ENCODE peak calls at places on chromosomes 11 and 22, in five cellular contexts. Q is neuronal stem cell, Y is H1, F is mesenchymal stem cell, E is trophoblast cell. X is an unnamed sample.

GRCh38 chr22:46376908-46377565 is 41.5 kb downstream of the TRMU start:
- DNase-seq in Q (no peak), Y (no peak), E (no peak), F (no peak), X (no peak)

GRCh38 chr11:108009497-108010360 is 1.0 kb downstream of the CUL5 start:
- DNase-seq in Y (no peak), Q (no peak), F (peak; percentile 41), E (peak; percentile 32), X (no peak)

GRCh38 chr11:69327741-69328191 is 33.8 kb downstream of the MYEOV start:
- DNase-seq in Y (no peak), E (no peak), F (no peak), Q (no peak), X (peak; percentile 12)

GRCh38 chr11:66491315-66491935 is 11.2 kb downstream of the DPP3 start:
- DNase-seq in Q (no peak), Y (no peak), E (no peak), F (no peak), X (peak; percentile 74)

GRCh38 chr22:25282671-25283561 is 63.5 kb downstream of the CRYBB2 start:
- DNase-seq in E (no peak), F (no peak), Y (no peak), Q (peak; percentile 18), X (peak; percentile 78)

GRCh38 chr11:75659836-75660235 is 9.0 kb downstream of the MAP6 start:
- DNase-seq in Q (no peak), Y (no peak), F (no peak), E (no peak), X (no peak)

GRCh38 chr22:28984482-28985158 is 77.0 kb downstream of the C22orf31 start:
- DNase-seq in F (no peak), E (peak; percentile 88), Y (no peak), Q (no peak), X (no peak)

GRCh38 chr11:133064961-133065360 is 467.3 kb downstream of the OPCML start:
- DNase-seq in Y (no peak), E (no peak), F (no peak), Q (no peak), X (no peak)

GRCh38 chr11:101444164-101444563 is 139.6 kb downstream of the TRPC6 start:
- DNase-seq in F (no peak), E (no peak), Q (no peak), Y (no peak), X (no peak)

GRCh38 chr11:113505541-113506375 is 30.6 kb upstream of the DRD2 start:
- DNase-seq in Y (no peak), E (no peak), F (no peak), Q (no peak), X (peak; percentile 14)

GRCh38 chr11:107769189-107769588 is 57.3 kb upstream of the SLN start:
- DNase-seq in F (peak; percentile 77), Q (no peak), Y (no peak), E (peak; percentile 56), X (no peak)

GRCh38 chr11:118002010-118002540 is 15.9 kb downstream of the IL10RA start:
- DNase-seq in Y (no peak), E (no peak), Q (no peak), F (no peak), X (no peak)

GRCh38 chr11:72602250-72602904 is 71.8 kb downstream of the PDE2A start:
- DNase-seq in Y (no peak), E (no peak), F (no peak), Q (no peak), X (no peak)

GRCh38 chr22:42344391-42344861 is 74.0 kb upstream of the TCF20 start:
- DNase-seq in Y (no peak), E (no peak), Q (no peak), F (no peak), X (peak; percentile 76)

GRCh38 chr22:48181168-48181955 is 1418.9 kb downstream of the TBC1D22A start:
- DNase-seq in F (no peak), E (no peak), Q (no peak), Y (no peak), X (peak; percentile 12)

GRCh38 chr22:35661377-35661937 is 13.2 kb downstream of the APOL6 start:
- DNase-seq in Q (no peak), E (peak; percentile 46), Y (no peak), F (peak; percentile 49), X (no peak)

GRCh38 chr11:72216638-72217037 is at the start of gene FOLR2:
- DNase-seq in F (no peak), E (no peak), Y (no peak), Q (no peak), X (no peak)

GRCh38 chr11:45109400-45109799 is 37.0 kb upstream of the PRDM11 start:
- DNase-seq in E (no peak), Q (no peak), Y (no peak), F (no peak), X (no peak)

GRCh38 chr22:20437253-20438065 is at the start of gene SCARF2:
- DNase-seq in E (no peak), F (peak; percentile 69), Y (no peak), Q (peak; percentile 56), X (peak; percentile 70)

GRCh38 chr11:35525501-35526175 is at the start of gene PAMR1:
- DNase-seq in Y (peak; percentile 54), Q (peak; percentile 58), E (no peak), F (peak; percentile 82), X (peak; percentile 89)

GRCh38 chr11:120137187-120137610 is 714 bp downstream of the TRIM29 start:
- DNase-seq in Y (no peak), Q (no peak), E (no peak), F (no peak), X (peak; percentile 23)

GRCh38 chr11:119051440-119052162 is 5.4 kb downstream of the HYOU1 start:
- DNase-seq in Q (no peak), E (no peak), F (no peak), Y (no peak), X (no peak)

GRCh38 chr22:21623402-21623970 is 6.3 kb downstream of the YDJC start:
- DNase-seq in F (no peak), Y (no peak), Q (no peak), E (no peak), X (no peak)

GRCh38 chr11:19687372-19687771 is 25.3 kb upstream of the NAV2 start:
- DNase-seq in F (no peak), Y (no peak), E (no peak), Q (no peak), X (no peak)

GRCh38 chr11:46446343-46446751 is 54.8 kb upstream of the CHRM4 start:
- DNase-seq in E (no peak), Y (no peak), Q (no peak), F (peak; percentile 76), X (no peak)

GRCh38 chr11:66579017-66579606 is 10.7 kb upstream of the CTSF start:
- DNase-seq in E (peak; percentile 53), Y (no peak), Q (peak; percentile 64), F (peak; percentile 71), X (peak; percentile 87)

GRCh38 chr22:37641251-37641949 is 1.9 kb downstream of the SH3BP1 start:
- DNase-seq in Q (no peak), E (no peak), F (no peak), Y (no peak), X (no peak)

GRCh38 chr22:37639771-37640590 is 512 bp downstream of the SH3BP1 start:
- DNase-seq in F (peak; percentile 23), Y (no peak), Q (no peak), E (no peak), X (peak; percentile 58)

GRCh38 chr22:37639070-37639760 is at the start of gene SH3BP1:
- DNase-seq in Q (no peak), Y (no peak), E (peak; percentile 65), F (peak; percentile 37), X (peak; percentile 88)

GRCh38 chr22:37638351-37639069 is 959 bp upstream of the SH3BP1 start:
- DNase-seq in E (no peak), Q (no peak), Y (no peak), F (no peak), X (peak; percentile 45)

DNA sequence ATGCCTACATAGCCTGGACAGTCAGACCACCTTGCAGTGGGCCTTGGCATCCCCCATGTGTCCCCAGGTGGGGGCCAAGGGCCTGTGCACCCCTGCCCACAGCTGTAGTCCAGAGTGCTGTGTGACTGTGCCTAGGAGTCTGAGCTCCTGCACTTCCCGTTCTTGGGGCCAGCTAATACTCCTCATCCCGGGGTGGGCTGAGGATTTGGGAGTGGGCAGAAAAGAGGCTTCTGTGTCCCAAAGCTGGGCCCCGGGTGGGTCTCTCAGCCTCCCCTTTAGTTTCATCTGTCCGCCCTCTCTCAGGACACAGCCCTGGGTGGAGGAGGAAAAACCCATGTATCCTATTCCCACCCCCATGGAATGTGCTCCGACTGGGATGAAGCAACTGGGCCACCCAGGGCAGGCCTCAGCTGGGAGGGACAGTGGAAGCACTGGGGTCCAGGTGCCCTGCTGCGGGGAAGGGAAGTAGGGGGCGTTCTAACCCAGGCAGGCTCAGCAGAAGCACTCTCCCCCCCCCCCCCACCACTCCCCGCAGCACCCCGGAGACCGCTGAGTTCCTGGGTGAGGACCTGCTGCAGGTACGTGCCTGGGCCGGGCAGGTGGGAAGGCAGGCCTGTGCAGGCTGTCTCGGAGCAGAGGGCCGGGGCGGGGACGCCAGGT is 1.3 kb downstream of the SH3BP1 start:
- DNase-seq in Q (no peak), Y (no peak), F (peak; percentile 20), E (no peak), X (no peak)
- H3K4me2 ChIP-seq in Q (peak overlapping the region; percentile 43), Y (peak overlapping the region; percentile 86), F (peak overlapping the region; percentile 74), E (peak overlapping the region; percentile 60), X (peak overlapping the region; percentile 82)

GRCh38 chr11:64883575-64883974 is 5.2 kb upstream of the EHD1 start:
- DNase-seq in Y (no peak), F (no peak), E (no peak), Q (no peak), X (no peak)
- H2BK12ac ChIP-seq in Y (no peak overlapping the region), F (no peak overlapping the region), E (no peak overlapping the region), Q (peak overlapping the region; percentile 50), X (no peak overlapping the region)

DNA sequence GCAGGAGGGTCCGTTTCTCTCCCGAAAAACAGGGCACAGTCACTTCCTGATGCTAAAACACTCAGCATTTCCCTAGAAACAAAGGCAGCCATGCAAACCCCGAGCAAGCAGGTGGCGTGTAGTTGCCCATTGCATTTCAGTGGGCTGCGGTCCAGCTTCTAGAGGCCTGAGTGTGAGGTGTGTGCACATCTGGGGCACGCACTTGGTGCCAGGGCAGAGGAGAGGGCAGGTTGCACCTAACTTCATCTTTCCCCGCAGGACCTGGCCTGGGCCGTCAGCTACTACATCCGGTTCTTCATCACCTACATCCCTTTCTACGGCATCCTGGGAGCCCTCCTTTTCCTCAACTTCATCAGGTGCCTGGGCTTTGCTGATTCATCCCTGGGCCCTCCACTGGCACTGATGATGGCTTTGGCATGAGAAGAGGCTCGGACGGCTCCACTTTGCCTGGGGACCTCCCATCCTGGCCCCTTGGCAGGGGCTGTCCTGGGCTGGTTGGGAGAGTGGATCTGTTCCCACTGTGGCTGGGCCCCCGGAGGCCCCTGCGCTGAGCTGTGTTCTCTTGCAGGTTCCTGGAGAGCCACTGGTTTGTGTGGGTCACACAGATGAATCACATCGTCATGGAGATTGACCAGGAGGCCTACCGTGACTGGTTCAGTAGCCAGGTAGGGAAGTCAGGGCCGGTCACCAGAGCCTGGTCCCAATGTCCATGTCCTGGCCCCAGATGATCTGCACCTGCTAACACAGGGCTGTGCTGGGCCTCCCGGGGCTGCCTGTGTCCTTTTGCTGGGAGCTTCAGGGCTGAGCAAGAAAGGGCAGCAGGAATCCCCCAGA is 28.4 kb downstream of the FADS3 start:
- DNase-seq in Q (no peak), F (no peak), E (no peak), Y (no peak), X (no peak)
- H3K4me2 ChIP-seq in Q (no peak overlapping the region), F (no peak overlapping the region), E (no peak overlapping the region), Y (no peak overlapping the region), X (no peak overlapping the region)

DNA sequence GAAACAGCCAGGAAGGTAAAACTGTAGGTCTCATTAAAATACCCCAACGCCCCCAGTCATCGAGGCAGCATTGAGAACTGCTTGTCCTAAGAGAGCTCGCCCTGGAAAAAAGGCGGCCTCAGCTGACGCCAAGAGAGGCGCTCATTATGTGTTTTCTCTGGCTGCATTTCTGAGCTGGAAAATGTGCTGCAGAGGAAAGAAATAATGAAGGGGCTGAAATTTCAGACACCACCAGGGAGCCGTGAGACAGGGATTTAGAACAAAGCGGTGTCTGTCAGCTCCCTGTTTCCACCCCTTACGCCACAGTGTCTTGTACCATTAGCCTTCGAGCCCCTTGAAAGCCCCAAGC is 14.4 kb downstream of the USH1C start:
- DNase-seq in Y (no peak), E (no peak), F (no peak), Q (no peak), X (no peak)
- H2BK12ac ChIP-seq in Y (no peak overlapping the region), E (no peak overlapping the region), F (no peak overlapping the region), Q (no peak overlapping the region), X (no peak overlapping the region)

X was measured in H9.